ENCODE peak calls at places on chromosomes 12 and 14, in five cellular contexts. E is cardiac muscle cell; K is psoas muscle; L is stimulated activated CD4-positive, alpha-beta T cell treated with anti-CD3 and anti-CD28 coated beads, Interleukin-4, amount 100 ng/mL, for 4 hours; F is RKO. G is an unnamed sample.

GRCh38 chr14:86450075-86450474 is 920.1 kb downstream of the FLRT2 start:
- DNase-seq in F (no peak), K (no peak), L (no peak), E (no peak), G (no peak)

GRCh38 chr12:124006582-124007170 is 33.7 kb downstream of the ZNF664 start:
- DNase-seq in L (no peak), K (no peak), E (no peak), F (no peak), G (no peak)

GRCh38 chr14:106174206-106174605 is 647.8 kb downstream of the TMEM121 start:
- DNase-seq in F (no peak), E (no peak), K (no peak), L (no peak), G (no peak)

GRCh38 chr14:41570415-41571155 is 36.1 kb upstream of the LRFN5 start:
- DNase-seq in E (peak; percentile 18), K (no peak), F (no peak), L (no peak), G (no peak)

GRCh38 chr12:50302686-50303085 is 19.4 kb upstream of the LIMA1 start:
- DNase-seq in L (no peak), K (no peak), F (no peak), E (no peak), G (no peak)

GRCh38 chr14:89221109-89221508 is 195.9 kb downstream of the FOXN3 start:
- DNase-seq in L (no peak), F (no peak), K (no peak), E (no peak), G (no peak)

GRCh38 chr14:70905316-70905715 is 1.9 kb upstream of the PCNX1 start:
- DNase-seq in F (no peak), L (no peak), E (no peak), K (peak; percentile 19), G (no peak)

GRCh38 chr12:538731-539539 is 79.2 kb downstream of the B4GALNT3 start:
- DNase-seq in E (no peak), L (no peak), F (peak; percentile 23), K (peak; percentile 55), G (no peak)

GRCh38 chr12:68613209-68613904 is 2.7 kb downstream of the RAP1B start:
- DNase-seq in K (no peak), E (no peak), L (peak; percentile 8), F (peak; percentile 28), G (no peak)

GRCh38 chr12:100058482-100059029 is 73.8 kb upstream of the ANKS1B start:
- DNase-seq in F (peak; percentile 67), K (no peak), E (peak; percentile 0), L (no peak), G (no peak)

GRCh38 chr14:32201816-32202467 is at the start of gene RNU6-7:
- DNase-seq in E (peak; percentile 62), L (peak; percentile 19), F (no peak), K (peak; percentile 34), G (peak; percentile 66)

GRCh38 chr12:120640840-120641833 is 711 bp downstream of the CABP1 start:
- DNase-seq in E (peak; percentile 90), F (peak; percentile 75), K (peak; percentile 58), L (peak; percentile 47), G (peak; percentile 71)

GRCh38 chr14:64937821-64938193 is 4.7 kb downstream of the GPX2 start:
- DNase-seq in F (peak; percentile 25), E (peak; percentile 13), L (no peak), K (no peak), G (no peak)

GRCh38 chr14:73173092-73173735 is 36.9 kb downstream of the PSEN1 start:
- DNase-seq in E (peak; percentile 35), L (no peak), F (peak; percentile 74), K (no peak), G (peak; percentile 6)

GRCh38 chr14:46482200-46482599 is 169.4 kb downstream of the RPL10L start:
- DNase-seq in F (no peak), L (no peak), E (no peak), K (no peak), G (no peak)